ENCODE peak calls at places on chromosome 17, in six cellular contexts. D, A, F, C, L and X are unnamed samples.

GRCh38 chr17:1937461-1937860 is 87.7 kb downstream of the RTN4RL1 start:
- DNase-seq in D (no peak), A (no peak), F (no peak), C (no peak), L (no peak), X (no peak)

GRCh38 chr17:5780476-5780875 is 196.2 kb upstream of the NLRP1 start:
- DNase-seq in D (peak; percentile 20), A (no peak), F (no peak), C (peak; percentile 27), L (peak; percentile 88), X (no peak)

GRCh38 chr17:59830846-59831486 is 61.8 kb downstream of the TUBD1 start:
- DNase-seq in D (no peak), A (no peak), F (no peak), C (no peak), L (no peak), X (no peak)

GRCh38 chr17:550776-551175 is 163.9 kb downstream of the VPS53 start:
- DNase-seq in D (no peak), A (no peak), F (no peak), C (peak; percentile 71), L (peak; percentile 80), X (no peak)

GRCh38 chr17:36949461-36949927 is 740 bp downstream of the AATF start:
- DNase-seq in D (no peak), A (no peak), F (no peak), C (no peak), L (no peak), X (no peak)

GRCh38 chr17:45889579-45889978 is 4.8 kb upstream of the MAPT start:
- DNase-seq in D (no peak), A (no peak), F (no peak), C (no peak), L (no peak), X (no peak)

GRCh38 chr17:37570527-37571093 is 38.6 kb downstream of the SYNRG start:
- DNase-seq in D (peak; percentile 13), A (no peak), F (no peak), C (peak; percentile 17), L (peak; percentile 76), X (no peak)

GRCh38 chr17:4934173-4934979 is 2.3 kb downstream of the GP1BA start:
- DNase-seq in D (peak; percentile 25), A (no peak), F (no peak), C (no peak), L (peak; percentile 63), X (no peak)

GRCh38 chr17:17783825-17784598 is 52.8 kb downstream of the SREBF1 start:
- DNase-seq in D (peak; percentile 79), A (peak; percentile 45), F (peak; percentile 77), C (peak; percentile 58), L (peak; percentile 63), X (peak; percentile 36)

GRCh38 chr17:36703860-36704266 is 102.5 kb downstream of the MRM1 start:
- DNase-seq in D (peak; percentile 71), A (no peak), F (no peak), C (no peak), L (peak; percentile 46), X (no peak)

GRCh38 chr17:18225562-18226283 is at the start of gene LLGL1:
- DNase-seq in D (no peak), A (no peak), F (no peak), C (no peak), L (no peak), X (no peak)

GRCh38 chr17:82678265-82678891 is 20.1 kb downstream of the RAB40B start:
- DNase-seq in D (no peak), A (no peak), F (no peak), C (no peak), L (no peak), X (no peak)

GRCh38 chr17:8479431-8479947 is 43.8 kb downstream of the NDEL1 start:
- DNase-seq in D (peak; percentile 78), A (peak; percentile 29), F (peak; percentile 77), C (no peak), L (peak; percentile 97), X (peak; percentile 61)

GRCh38 chr17:31509095-31509804 is 117.8 kb downstream of the RAB11FIP4 start:
- DNase-seq in D (no peak), A (no peak), F (no peak), C (no peak), L (no peak), X (no peak)